ENCODE peak calls at places on chromosomes 6 and 20, in seven cellular contexts. I, O, N, K, D, E and R are unnamed samples.

GRCh38 chr6:88360203-88360797 is 194.2 kb upstream of the CNR1 start:
- DNase-seq in I (no peak), O (no peak), N (no peak), K (peak), D (peak), E (no peak), R (no peak)

GRCh38 chr20:50877232-50877631 is 54.0 kb downstream of the ADNP start:
- DNase-seq in I (no peak), O (no peak), N (no peak), K (no peak), D (no peak), E (no peak), R (no peak)

GRCh38 chr20:59458645-59459044 is 145.7 kb upstream of the PHACTR3 start:
- DNase-seq in I (no peak), O (peak), N (no peak), K (no peak), D (no peak), E (no peak), R (no peak)

GRCh38 chr6:1382883-1383728 is 6.3 kb upstream of the FOXF2 start:
- DNase-seq in I (no peak), O (no peak), N (no peak), K (no peak), D (no peak), E (peak), R (peak)

GRCh38 chr6:56541736-56542366 is 100.8 kb downstream of the DST start:
- DNase-seq in I (no peak), O (peak), N (no peak), K (no peak), D (no peak), E (no peak), R (peak)

GRCh38 chr6:12939314-12939713 is 222.7 kb downstream of the PHACTR1 start:
- DNase-seq in I (no peak), O (no peak), N (no peak), K (no peak), D (no peak), E (no peak), R (no peak)

GRCh38 chr20:49620364-49621240 is 52.7 kb upstream of the PTGIS start:
- DNase-seq in I (no peak), O (peak), N (no peak), K (no peak), D (no peak), E (no peak), R (no peak)

GRCh38 chr20:24742989-24743388 is 206.1 kb upstream of the CST7 start:
- DNase-seq in I (no peak), O (no peak), N (no peak), K (no peak), D (no peak), E (no peak), R (no peak)

GRCh38 chr6:90263653-90264052 is 33.0 kb downstream of the BACH2 start:
- DNase-seq in I (no peak), O (no peak), N (no peak), K (no peak), D (peak), E (no peak), R (no peak)

GRCh38 chr20:48008850-48009535 is 223.7 kb upstream of the SULF2 start:
- DNase-seq in I (no peak), O (no peak), N (no peak), K (no peak), D (peak), E (no peak), R (no peak)